ENCODE peak calls at places on chromosomes 16 and 17, in seven cellular contexts. P is 8988T, E is SW 1271, Y is IMR-90, J is NCI-H2081, W is stromal cell of bone marrow, X is amniotic stem cell. G is an unnamed sample.

GRCh38 chr17:12745481-12745880 is 43.8 kb upstream of the ARHGAP44 start:
- DNase-seq in P (no peak), E (no peak), Y (no peak), J (no peak), W (no peak), X (no peak), G (no peak)

GRCh38 chr17:5832886-5833285 is 237.3 kb upstream of the WSCD1 start:
- DNase-seq in P (no peak), E (peak; percentile 74), Y (peak; percentile 83), J (no peak), W (no peak), X (no peak), G (peak; percentile 72)

GRCh38 chr16:638034-638543 is 2.0 kb upstream of the METTL26 start:
- DNase-seq in P (no peak), E (no peak), Y (no peak), J (no peak), W (no peak), X (no peak), G (no peak)

GRCh38 chr17:50828508-50829170 is 6.7 kb upstream of the WFIKKN2 start:
- DNase-seq in P (no peak), E (no peak), Y (no peak), J (no peak), W (no peak), X (no peak), G (no peak)

GRCh38 chr16:70737377-70738082 is 51.7 kb upstream of the MTSS2 start:
- DNase-seq in P (no peak), E (no peak), Y (peak; percentile 99), J (no peak), W (peak; percentile 93), X (peak; percentile 53), G (no peak)

GRCh38 chr17:62876063-62876462 is 67.9 kb upstream of the MARCHF10 start:
- DNase-seq in P (no peak), E (no peak), Y (peak; percentile 39), J (no peak), W (no peak), X (no peak), G (no peak)

GRCh38 chr16:27745348-27745747 is 195.4 kb downstream of the KATNIP start:
- DNase-seq in P (no peak), E (no peak), Y (peak; percentile 23), J (no peak), W (no peak), X (no peak), G (no peak)

GRCh38 chr17:58271532-58271931 is 9.2 kb downstream of the MPO start:
- DNase-seq in P (no peak), E (no peak), Y (no peak), J (no peak), W (no peak), X (no peak), G (no peak)

GRCh38 chr16:78639775-78640174 is 540.3 kb downstream of the WWOX start:
- DNase-seq in P (no peak), E (no peak), Y (no peak), J (no peak), W (no peak), X (no peak), G (no peak)